ENCODE peak calls at places on chromosome 5, in seven cellular contexts. G is spleen, H is ovary, D is astrocyte of the cerebellum, I is fibroblast of the aortic adventitia, N is AG10803, W is heart left ventricle. Y is an unnamed sample.
A peak's percentile ranks its signal among the peaks of the same experiment; 100 is the strongest.

GRCh38 chr5:1393571-1394501 is 48.9 kb upstream of the CLPTM1L start:
- DNase-seq in G (no peak), H (no peak), D (no peak), I (no peak), N (no peak), W (no peak), Y (no peak)

GRCh38 chr5:56973473-56973872 is 21.6 kb upstream of the MIER3 start:
- DNase-seq in G (no peak), H (no peak), D (no peak), I (no peak), N (no peak), W (no peak), Y (no peak)

GRCh38 chr5:63822633-63823032 is 139.6 kb downstream of the HTR1A start:
- DNase-seq in G (no peak), H (no peak), D (no peak), I (no peak), N (no peak), W (no peak), Y (no peak)

GRCh38 chr5:1743769-1744085 is 55.9 kb downstream of the MRPL36 start:
- DNase-seq in G (peak; percentile 31), H (no peak), D (no peak), I (no peak), N (no peak), W (no peak), Y (no peak)

GRCh38 chr5:108703313-108703712 is 44.4 kb upstream of the FER start:
- DNase-seq in G (no peak), H (no peak), D (no peak), I (no peak), N (no peak), W (no peak), Y (no peak)

GRCh38 chr5:143543358-143544255 is 140.1 kb upstream of the NR3C1 start:
- DNase-seq in G (no peak), H (no peak), D (no peak), I (peak; percentile 63), N (peak; percentile 75), W (no peak), Y (no peak)

GRCh38 chr5:56540266-56540665 is 275.1 kb upstream of the MAP3K1 start:
- DNase-seq in G (no peak), H (no peak), D (no peak), I (no peak), N (no peak), W (no peak), Y (no peak)

GRCh38 chr5:82849885-82850284 is 227.3 kb downstream of the TMEM167A start:
- DNase-seq in G (no peak), H (no peak), D (no peak), I (no peak), N (no peak), W (no peak), Y (no peak)

GRCh38 chr5:91281409-91281808 is 101.7 kb downstream of the ARRDC3 start:
- DNase-seq in G (no peak), H (no peak), D (peak; percentile 83), I (peak; percentile 90), N (peak; percentile 96), W (no peak), Y (no peak)

GRCh38 chr5:82330921-82331320 is 52.8 kb upstream of the RPS23 start:
- DNase-seq in G (no peak), H (no peak), D (no peak), I (no peak), N (peak; percentile 84), W (no peak), Y (no peak)

GRCh38 chr5:36607114-36607561 is 732 bp downstream of the SLC1A3 start:
- DNase-seq in G (no peak), H (peak; percentile 43), D (no peak), I (peak; percentile 43), N (peak; percentile 73), W (peak; percentile 26), Y (peak; percentile 17)

GRCh38 chr5:39671421-39672110 is 246.8 kb upstream of the DAB2 start:
- DNase-seq in G (no peak), H (no peak), D (peak; percentile 31), I (no peak), N (no peak), W (no peak), Y (no peak)

GRCh38 chr5:172740483-172741205 is 30.4 kb downstream of the DUSP1 start:
- DNase-seq in G (no peak), H (no peak), D (peak; percentile 92), I (peak; percentile 87), N (peak; percentile 98), W (peak; percentile 73), Y (peak; percentile 49)

GRCh38 chr5:139137703-139138102 is 60.5 kb downstream of the SIL1 start:
- DNase-seq in G (no peak), H (no peak), D (no peak), I (peak; percentile 38), N (peak; percentile 53), W (no peak), Y (no peak)

GRCh38 chr5:66538531-66538930 is 57.7 kb upstream of the MAST4 start:
- DNase-seq in G (no peak), H (no peak), D (no peak), I (no peak), N (no peak), W (no peak), Y (no peak)

GRCh38 chr5:132259061-132259851 is 1.8 kb downstream of the PDLIM4 start:
- DNase-seq in G (peak; percentile 73), H (peak; percentile 80), D (peak; percentile 68), I (peak; percentile 86), N (peak; percentile 93), W (no peak), Y (peak; percentile 75)

GRCh38 chr5:11268894-11269293 is 507.9 kb upstream of the DAP start:
- DNase-seq in G (no peak), H (no peak), D (no peak), I (no peak), N (no peak), W (no peak), Y (no peak)

GRCh38 chr5:158126442-158127399 is 267.8 kb upstream of the CLINT1 start:
- DNase-seq in G (no peak), H (peak; percentile 16), D (no peak), I (no peak), N (peak; percentile 35), W (no peak), Y (no peak)

GRCh38 chr5:155631116-155631515 is 617.6 kb downstream of the KIF4B start:
- DNase-seq in G (no peak), H (no peak), D (no peak), I (no peak), N (peak; percentile 65), W (no peak), Y (no peak)

GRCh38 chr5:75617746-75618352 is 6.6 kb downstream of the ANKDD1B start:
- DNase-seq in G (no peak), H (no peak), D (no peak), I (no peak), N (peak; percentile 45), W (no peak), Y (no peak)

GRCh38 chr5:62460578-62460983 is 48.0 kb downstream of the IPO11 start:
- DNase-seq in G (no peak), H (no peak), D (peak; percentile 35), I (peak; percentile 76), N (peak; percentile 59), W (no peak), Y (no peak)

GRCh38 chr5:179806250-179807045 is at the start of gene MGAT4B:
- DNase-seq in G (peak; percentile 94), H (peak; percentile 72), D (no peak), I (peak; percentile 61), N (peak; percentile 77), W (peak; percentile 85), Y (peak; percentile 71)

GRCh38 chr5:36932056-36932455 is 55.5 kb downstream of the NIPBL start:
- DNase-seq in G (no peak), H (no peak), D (no peak), I (no peak), N (no peak), W (no peak), Y (no peak)

GRCh38 chr5:8981496-8981895 is 564.4 kb downstream of the SEMA5A start:
- DNase-seq in G (no peak), H (no peak), D (peak; percentile 11), I (peak; percentile 51), N (peak; percentile 15), W (no peak), Y (no peak)

GRCh38 chr5:170760126-170760525 is 23.4 kb upstream of the GABRP start:
- DNase-seq in G (no peak), H (no peak), D (no peak), I (no peak), N (no peak), W (no peak), Y (no peak)

GRCh38 chr5:176630681-176631222 is 277 bp downstream of the EIF4E1B start:
- DNase-seq in G (no peak), H (no peak), D (no peak), I (no peak), N (no peak), W (no peak), Y (no peak)
- H3K4me3 ChIP-seq in G (peak overlapping the region; percentile 70), H (no peak overlapping the region), D (peak overlapping the region; percentile 32), I (peak overlapping the region; percentile 50), N (peak overlapping the region; percentile 30), W (peak overlapping the region; percentile 51), Y (peak overlapping the region; percentile 23)

GRCh38 chr5:68232272-68232671 is 16.7 kb downstream of the PIK3R1 start:
- DNase-seq in G (no peak), H (no peak), D (no peak), I (no peak), N (no peak), W (no peak), Y (no peak)
- H3K4me3 ChIP-seq in G (no peak overlapping the region), H (no peak overlapping the region), D (no peak overlapping the region), I (no peak overlapping the region), N (no peak overlapping the region), W (no peak overlapping the region), Y (no peak overlapping the region)

DNA sequence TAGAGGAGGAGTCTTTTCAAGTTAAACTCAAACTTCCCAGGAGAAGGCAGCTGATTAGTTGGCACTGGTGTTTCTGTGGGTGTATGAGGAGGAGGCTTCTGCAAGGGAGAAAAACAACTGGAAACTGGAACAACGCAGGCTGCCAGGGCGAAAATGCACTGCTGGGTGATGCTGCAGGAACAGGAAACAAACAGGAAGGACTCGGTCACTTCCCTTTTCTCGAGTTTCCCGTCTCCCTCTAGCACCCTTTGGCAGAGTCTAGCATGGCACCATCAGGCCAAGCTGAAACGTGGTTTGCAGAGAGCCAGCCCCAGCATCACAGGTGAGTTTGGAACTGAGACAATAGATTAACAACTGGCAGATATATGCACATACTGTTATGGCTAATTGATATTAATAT is 77.5 kb upstream of the CAST start:
- DNase-seq in G (no peak), H (no peak), D (no peak), I (no peak), N (no peak), W (no peak), Y (no peak)
- H3K4me3 ChIP-seq in G (no peak overlapping the region), H (no peak overlapping the region), D (no peak overlapping the region), I (no peak overlapping the region), N (no peak overlapping the region), W (no peak overlapping the region), Y (no peak overlapping the region)

GRCh38 chr5:41796061-41796460 is 74.2 kb downstream of the OXCT1 start:
- DNase-seq in G (no peak), H (no peak), D (no peak), I (no peak), N (no peak), W (no peak), Y (no peak)

GRCh38 chr5:41797672-41798071 is 72.6 kb downstream of the OXCT1 start:
- DNase-seq in G (no peak), H (no peak), D (no peak), I (no peak), N (no peak), W (no peak), Y (no peak)

GRCh38 chr5:41794478-41794877 is 75.7 kb downstream of the OXCT1 start:
- DNase-seq in G (no peak), H (no peak), D (peak; percentile 94), I (peak; percentile 98), N (peak; percentile 91), W (peak; percentile 16), Y (no peak)

GRCh38 chr5:41793156-41793770 is 77.0 kb downstream of the OXCT1 start:
- DNase-seq in G (no peak), H (no peak), D (peak; percentile 34), I (peak; percentile 81), N (peak; percentile 76), W (no peak), Y (no peak)

GRCh38 chr5:41795125-41795524 is 75.1 kb downstream of the OXCT1 start:
- DNase-seq in G (no peak), H (no peak), D (no peak), I (no peak), N (no peak), W (no peak), Y (no peak)
- H3K4me3 ChIP-seq in G (no peak overlapping the region), H (no peak overlapping the region), D (no peak overlapping the region), I (no peak overlapping the region), N (no peak overlapping the region), W (no peak overlapping the region), Y (no peak overlapping the region)

Y was measured in prostate gland.